ENCODE peak calls at places on chromosomes 3 and 15, in five cellular contexts. One of them, this sample, is unnamed.
A peak's percentile ranks its signal among the peaks of the same experiment; 100 is the strongest.

GRCh38 chr15:22925875-22926274 is 54.3 kb downstream of the CYFIP1 start:
- DNase-seq in GM23248: no peak
- DNase-seq in pancreas: no peak
- DNase-seq in foreskin keratinocyte: no peak
- DNase-seq in RWPE2: no peak
- DNase-seq in this sample: no peak

GRCh38 chr15:34011476-34011875 is 27.5 kb downstream of the AVEN start:
- DNase-seq in GM23248: no peak
- DNase-seq in pancreas: no peak
- DNase-seq in foreskin keratinocyte: no peak
- DNase-seq in RWPE2: no peak
- DNase-seq in this sample: no peak

GRCh38 chr3:151175952-151176351 is 27.1 kb downstream of the GPR171 start:
- DNase-seq in GM23248: no peak
- DNase-seq in pancreas: no peak
- DNase-seq in foreskin keratinocyte: no peak
- DNase-seq in RWPE2: no peak
- DNase-seq in this sample: no peak

GRCh38 chr15:28103831-28104230 is 4.7 kb upstream of the OCA2 start:
- DNase-seq in GM23248: no peak
- DNase-seq in pancreas: no peak
- DNase-seq in foreskin keratinocyte: no peak
- DNase-seq in RWPE2: peak; percentile 66
- DNase-seq in this sample: no peak

GRCh38 chr3:100603449-100603848 is 6.0 kb upstream of the ADGRG7 start:
- DNase-seq in GM23248: peak; percentile 62
- DNase-seq in pancreas: no peak
- DNase-seq in foreskin keratinocyte: peak; percentile 62
- DNase-seq in RWPE2: no peak
- DNase-seq in this sample: no peak

GRCh38 chr3:64163019-64163754 is 62.1 kb downstream of the PRICKLE2 start:
- DNase-seq in GM23248: no peak
- DNase-seq in pancreas: no peak
- DNase-seq in foreskin keratinocyte: peak; percentile 76
- DNase-seq in RWPE2: no peak
- DNase-seq in this sample: no peak

GRCh38 chr15:28021281-28022039 is 77.7 kb downstream of the OCA2 start:
- DNase-seq in GM23248: peak; percentile 33
- DNase-seq in pancreas: peak; percentile 71
- DNase-seq in foreskin keratinocyte: peak; percentile 17
- DNase-seq in RWPE2: peak; percentile 95
- DNase-seq in this sample: no peak

GRCh38 chr15:101110681-101111569 is 140.9 kb downstream of the CHSY1 start:
- DNase-seq in GM23248: no peak
- DNase-seq in pancreas: no peak
- DNase-seq in foreskin keratinocyte: no peak
- DNase-seq in RWPE2: peak; percentile 62
- DNase-seq in this sample: no peak

GRCh38 chr3:115040673-115041286 is 106.3 kb downstream of the ZBTB20 start:
- DNase-seq in GM23248: peak; percentile 73
- DNase-seq in pancreas: no peak
- DNase-seq in foreskin keratinocyte: peak; percentile 33
- DNase-seq in RWPE2: no peak
- DNase-seq in this sample: no peak

GRCh38 chr15:95996494-95996893 is 334.0 kb upstream of the NR2F2 start:
- DNase-seq in GM23248: no peak
- DNase-seq in pancreas: no peak
- DNase-seq in foreskin keratinocyte: peak; percentile 23
- DNase-seq in RWPE2: no peak
- DNase-seq in this sample: no peak

GRCh38 chr15:74128785-74129350 is 1.5 kb upstream of the ISLR2 start:
- DNase-seq in GM23248: no peak
- DNase-seq in pancreas: no peak
- DNase-seq in foreskin keratinocyte: no peak
- DNase-seq in RWPE2: no peak
- DNase-seq in this sample: no peak

GRCh38 chr15:97235285-97235985 is 725.1 kb upstream of the ARRDC4 start:
- DNase-seq in GM23248: peak; percentile 71
- DNase-seq in pancreas: peak; percentile 34
- DNase-seq in foreskin keratinocyte: peak; percentile 26
- DNase-seq in RWPE2: no peak
- DNase-seq in this sample: peak; percentile 22

GRCh38 chr3:85781806-85782205 is 823.0 kb downstream of the CADM2 start:
- DNase-seq in GM23248: no peak
- DNase-seq in pancreas: no peak
- DNase-seq in foreskin keratinocyte: no peak
- DNase-seq in RWPE2: no peak
- DNase-seq in this sample: peak; percentile 24

GRCh38 chr3:71564361-71564760 is 19.2 kb downstream of the FOXP1 start:
- DNase-seq in GM23248: peak; percentile 57
- DNase-seq in pancreas: peak; percentile 55
- DNase-seq in foreskin keratinocyte: peak; percentile 30
- DNase-seq in RWPE2: no peak
- DNase-seq in this sample: no peak

GRCh38 chr3:123499316-123499715 is 50.4 kb upstream of the ADCY5 start:
- DNase-seq in GM23248: peak; percentile 77
- DNase-seq in pancreas: no peak
- DNase-seq in foreskin keratinocyte: no peak
- DNase-seq in RWPE2: no peak
- DNase-seq in this sample: no peak

GRCh38 chr3:124859025-124859424 is 28.1 kb downstream of the ITGB5 start:
- DNase-seq in GM23248: peak; percentile 94
- DNase-seq in pancreas: no peak
- DNase-seq in foreskin keratinocyte: peak; percentile 32
- DNase-seq in RWPE2: no peak
- DNase-seq in this sample: no peak

GRCh38 chr3:188683032-188683491 is 488.7 kb upstream of the TPRG1 start:
- DNase-seq in GM23248: peak; percentile 96
- DNase-seq in pancreas: no peak
- DNase-seq in foreskin keratinocyte: peak; percentile 36
- DNase-seq in RWPE2: no peak
- DNase-seq in this sample: no peak

GRCh38 chr15:57363661-57364060 is 12.6 kb upstream of the CGNL1 start:
- DNase-seq in GM23248: no peak
- DNase-seq in pancreas: no peak
- DNase-seq in foreskin keratinocyte: no peak
- DNase-seq in RWPE2: no peak
- DNase-seq in this sample: no peak

GRCh38 chr3:191085091-191085490 is 114.0 kb upstream of the OSTN start:
- DNase-seq in GM23248: peak; percentile 82
- DNase-seq in pancreas: no peak
- DNase-seq in foreskin keratinocyte: no peak
- DNase-seq in RWPE2: no peak
- DNase-seq in this sample: no peak

GRCh38 chr3:167228135-167228534 is 152.0 kb downstream of the ZBBX start:
- DNase-seq in GM23248: peak; percentile 73
- DNase-seq in pancreas: no peak
- DNase-seq in foreskin keratinocyte: peak; percentile 68
- DNase-seq in RWPE2: no peak
- DNase-seq in this sample: no peak

GRCh38 chr3:193972816-193973215 is 163.1 kb upstream of the HES1 start:
- DNase-seq in GM23248: peak; percentile 28
- DNase-seq in pancreas: no peak
- DNase-seq in foreskin keratinocyte: no peak
- DNase-seq in RWPE2: no peak
- DNase-seq in this sample: no peak

GRCh38 chr15:100332231-100332630 is 9.5 kb downstream of the ADAMTS17 start:
- DNase-seq in GM23248: no peak
- DNase-seq in pancreas: no peak
- DNase-seq in foreskin keratinocyte: no peak
- DNase-seq in RWPE2: no peak
- DNase-seq in this sample: no peak

GRCh38 chr3:33787328-33788009 is 11.0 kb upstream of the PDCD6IP start:
- DNase-seq in GM23248: peak; percentile 81
- DNase-seq in pancreas: peak; percentile 31
- DNase-seq in foreskin keratinocyte: peak; percentile 61
- DNase-seq in RWPE2: no peak
- DNase-seq in this sample: no peak

GRCh38 chr3:53109822-53110771 is 20.1 kb downstream of the RFT1 start:
- DNase-seq in GM23248: peak; percentile 84
- DNase-seq in pancreas: no peak
- DNase-seq in foreskin keratinocyte: peak; percentile 78
- DNase-seq in RWPE2: no peak
- DNase-seq in this sample: no peak

GRCh38 chr15:97706059-97706458 is 254.4 kb upstream of the ARRDC4 start:
- DNase-seq in GM23248: no peak
- DNase-seq in pancreas: no peak
- DNase-seq in foreskin keratinocyte: no peak
- DNase-seq in RWPE2: no peak
- DNase-seq in this sample: no peak

GRCh38 chr15:48447657-48448056 is 116.4 kb downstream of the DUT start:
- DNase-seq in GM23248: peak; percentile 91
- DNase-seq in pancreas: no peak
- DNase-seq in foreskin keratinocyte: peak; percentile 63
- DNase-seq in RWPE2: no peak
- DNase-seq in this sample: no peak

GRCh38 chr3:129276385-129276784 is 2.3 kb upstream of the HMCES start:
- DNase-seq in GM23248: no peak
- DNase-seq in pancreas: no peak
- DNase-seq in foreskin keratinocyte: no peak
- DNase-seq in RWPE2: no peak
- DNase-seq in this sample: no peak

GRCh38 chr3:30349507-30349906 is 256.9 kb upstream of the TGFBR2 start:
- DNase-seq in GM23248: no peak
- DNase-seq in pancreas: no peak
- DNase-seq in foreskin keratinocyte: no peak
- DNase-seq in RWPE2: no peak
- DNase-seq in this sample: no peak
- H3K4me1 ChIP-seq in GM23248: peaks cover 61% of the 10 kb centered on the region
- H3K4me1 ChIP-seq in pancreas: no peaks in the 10 kb centered on the region
- H3K4me1 ChIP-seq in foreskin keratinocyte: peaks cover 67% of the 10 kb centered on the region
- H3K4me1 ChIP-seq in RWPE2: peaks cover 84% of the 10 kb centered on the region
- H3K4me1 ChIP-seq in this sample: peaks cover 16% of the 10 kb centered on the region

DNA sequence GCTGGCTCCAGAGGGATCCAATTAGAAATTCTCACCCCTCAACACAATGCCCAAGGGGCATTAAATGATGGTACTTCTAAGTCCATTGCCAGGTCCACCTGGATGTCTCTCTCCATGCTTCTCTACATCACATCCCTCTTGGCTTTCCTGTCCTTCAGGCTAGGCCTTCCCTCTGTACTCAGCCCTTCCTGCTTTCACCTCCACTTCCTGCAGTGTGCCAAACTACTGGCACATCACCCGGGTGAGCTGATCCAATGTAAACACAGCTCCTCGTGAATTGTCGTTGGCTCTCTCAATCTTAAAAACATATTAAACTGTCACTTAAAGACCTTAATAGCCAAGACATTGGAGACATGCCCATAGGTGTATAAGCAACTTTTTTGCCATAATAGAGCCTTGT is 4.0 kb downstream of the LMCD1 start:
- DNase-seq in GM23248: no peak
- DNase-seq in pancreas: peak; percentile 59
- DNase-seq in foreskin keratinocyte: no peak
- DNase-seq in RWPE2: no peak
- DNase-seq in this sample: peak; percentile 36
- H3K27ac ChIP-seq in GM23248: peak overlapping the region; percentile 13
- H3K27ac ChIP-seq in pancreas: no peak overlapping the region
- H3K27ac ChIP-seq in foreskin keratinocyte: no peak overlapping the region
- H3K27ac ChIP-seq in RWPE2: no peak overlapping the region
- H3K27ac ChIP-seq in this sample: peak overlapping the region; percentile 41

GRCh38 chr3:42166214-42166613 is 75.1 kb downstream of the TRAK1 start:
- DNase-seq in GM23248: no peak
- DNase-seq in pancreas: no peak
- DNase-seq in foreskin keratinocyte: no peak
- DNase-seq in RWPE2: no peak
- DNase-seq in this sample: no peak
- H3K4me1 ChIP-seq in GM23248: peaks cover 4% of the 10 kb centered on the region
- H3K4me1 ChIP-seq in pancreas: peaks cover 18% of the 10 kb centered on the region
- H3K4me1 ChIP-seq in foreskin keratinocyte: peaks cover 10% of the 10 kb centered on the region
- H3K4me1 ChIP-seq in RWPE2: peaks cover 6% of the 10 kb centered on the region
- H3K4me1 ChIP-seq in this sample: peaks cover 36% of the 10 kb centered on the region

GRCh38 chr3:29565236-29565635 is 284.4 kb downstream of the RBMS3 start:
- DNase-seq in GM23248: no peak
- DNase-seq in pancreas: no peak
- DNase-seq in foreskin keratinocyte: no peak
- DNase-seq in RWPE2: no peak
- DNase-seq in this sample: no peak
- H3K27ac ChIP-seq in GM23248: no peak overlapping the region
- H3K27ac ChIP-seq in pancreas: no peak overlapping the region
- H3K27ac ChIP-seq in foreskin keratinocyte: no peak overlapping the region
- H3K27ac ChIP-seq in RWPE2: no peak overlapping the region
- H3K27ac ChIP-seq in this sample: no peak overlapping the region

GRCh38 chr15:78444255-78444654 is 6.2 kb downstream of the IREB2 start:
- DNase-seq in GM23248: no peak
- DNase-seq in pancreas: no peak
- DNase-seq in foreskin keratinocyte: no peak
- DNase-seq in RWPE2: no peak
- DNase-seq in this sample: no peak
- H3K4me1 ChIP-seq in GM23248: peaks cover 28% of the 10 kb centered on the region
- H3K4me1 ChIP-seq in pancreas: peaks cover 29% of the 10 kb centered on the region
- H3K4me1 ChIP-seq in foreskin keratinocyte: peaks cover 10% of the 10 kb centered on the region
- H3K4me1 ChIP-seq in RWPE2: peaks cover 23% of the 10 kb centered on the region
- H3K4me1 ChIP-seq in this sample: peaks cover 39% of the 10 kb centered on the region

GRCh38 chr3:127064391-127065137 is 81.6 kb downstream of the PLXNA1 start:
- DNase-seq in GM23248: peak; percentile 87
- DNase-seq in pancreas: no peak
- DNase-seq in foreskin keratinocyte: peak; percentile 47
- DNase-seq in RWPE2: peak; percentile 21
- DNase-seq in this sample: no peak

GRCh38 chr3:127063916-127064315 is 81.0 kb downstream of the PLXNA1 start:
- DNase-seq in GM23248: no peak
- DNase-seq in pancreas: no peak
- DNase-seq in foreskin keratinocyte: no peak
- DNase-seq in RWPE2: no peak
- DNase-seq in this sample: no peak

GRCh38 chr3:127059032-127059560 is 76.2 kb downstream of the PLXNA1 start:
- DNase-seq in GM23248: peak; percentile 73
- DNase-seq in pancreas: no peak
- DNase-seq in foreskin keratinocyte: no peak
- DNase-seq in RWPE2: no peak
- DNase-seq in this sample: no peak

GRCh38 chr3:127062926-127063325 is 80.0 kb downstream of the PLXNA1 start:
- DNase-seq in GM23248: no peak
- DNase-seq in pancreas: no peak
- DNase-seq in foreskin keratinocyte: no peak
- DNase-seq in RWPE2: peak; percentile 31
- DNase-seq in this sample: no peak

DNA sequence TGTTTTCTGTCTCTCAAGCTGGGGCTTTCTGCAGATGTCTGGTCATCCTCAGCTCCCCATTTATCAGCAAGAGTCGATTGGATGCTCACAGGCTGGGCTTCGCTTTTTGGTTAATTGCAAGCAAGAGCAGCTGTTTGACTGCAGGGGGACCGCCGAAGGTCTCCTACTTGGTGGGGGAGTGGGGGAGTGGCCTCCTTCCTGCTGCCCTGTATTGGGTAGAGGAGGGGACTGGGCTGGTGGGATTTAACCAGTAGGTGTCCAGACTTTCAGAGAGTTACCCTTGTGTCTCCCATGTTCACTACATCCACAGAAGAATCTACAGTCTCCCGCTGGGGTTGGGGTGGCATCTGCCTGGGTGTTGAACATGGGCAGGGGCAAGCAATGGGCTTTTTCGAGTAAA is 78.7 kb downstream of the PLXNA1 start:
- DNase-seq in GM23248: no peak
- DNase-seq in pancreas: no peak
- DNase-seq in foreskin keratinocyte: no peak
- DNase-seq in RWPE2: peak; percentile 33
- DNase-seq in this sample: no peak
- H3K27ac ChIP-seq in GM23248: no peak overlapping the region
- H3K27ac ChIP-seq in pancreas: no peak overlapping the region
- H3K27ac ChIP-seq in foreskin keratinocyte: no peak overlapping the region
- H3K27ac ChIP-seq in RWPE2: no peak overlapping the region
- H3K27ac ChIP-seq in this sample: no peak overlapping the region

This sample was measured in upper lobe of left lung.